ENCODE peak calls at places on chromosomes 1 and 21, in four cellular contexts. One of them, this sample, is unnamed.

GRCh38 chr1:193489191-193489590 is 302.8 kb upstream of the B3GALT2 start:
- DNase-seq in A549: no peak
- DNase-seq in ovary: no peak
- DNase-seq in vagina: no peak
- DNase-seq in this sample: no peak

GRCh38 chr1:225642177-225642576 is 10.7 kb downstream of the ENAH start:
- DNase-seq in ovary: no peak
- DNase-seq in vagina: no peak
- DNase-seq in A549: no peak
- DNase-seq in this sample: no peak

GRCh38 chr1:87061742-87062156 is 147.3 kb downstream of the HS2ST1 start:
- DNase-seq in vagina: no peak
- DNase-seq in A549: no peak
- DNase-seq in ovary: no peak
- DNase-seq in this sample: no peak

GRCh38 chr1:67955591-67955990 is 94.8 kb downstream of the DIRAS3 start:
- DNase-seq in vagina: no peak
- DNase-seq in ovary: no peak
- DNase-seq in A549: no peak
- DNase-seq in this sample: no peak

GRCh38 chr21:36909423-36909822 is 57.0 kb downstream of the HLCS start:
- DNase-seq in A549: peak
- DNase-seq in vagina: no peak
- DNase-seq in ovary: no peak
- DNase-seq in this sample: no peak

GRCh38 chr1:182752077-182752826 is 37.3 kb upstream of the NPL start:
- DNase-seq in vagina: no peak
- DNase-seq in ovary: no peak
- DNase-seq in A549: no peak
- DNase-seq in this sample: no peak

GRCh38 chr1:7207875-7208646 is 422.8 kb downstream of the CAMTA1 start:
- DNase-seq in A549: peak
- DNase-seq in ovary: peak
- DNase-seq in vagina: no peak
- DNase-seq in this sample: peak

GRCh38 chr1:2141025-2141424 is 53.5 kb downstream of the FAAP20 start:
- DNase-seq in A549: no peak
- DNase-seq in ovary: no peak
- DNase-seq in vagina: no peak
- DNase-seq in this sample: no peak

GRCh38 chr21:35226960-35227741 is 178.0 kb upstream of the RUNX1 start:
- DNase-seq in vagina: no peak
- DNase-seq in A549: no peak
- DNase-seq in ovary: no peak
- DNase-seq in this sample: no peak

GRCh38 chr1:243939167-243939848 is 89.3 kb upstream of the AKT3 start:
- DNase-seq in ovary: no peak
- DNase-seq in vagina: no peak
- DNase-seq in A549: no peak
- DNase-seq in this sample: no peak

GRCh38 chr1:44084998-44085675 is 33.5 kb upstream of the KLF17 start:
- DNase-seq in vagina: no peak
- DNase-seq in A549: no peak
- DNase-seq in ovary: no peak
- DNase-seq in this sample: no peak

GRCh38 chr1:22850681-22851080 is 122.0 kb downstream of the LACTBL1 start:
- DNase-seq in vagina: no peak
- DNase-seq in A549: no peak
- DNase-seq in ovary: peak
- DNase-seq in this sample: no peak

GRCh38 chr1:225617479-225617878 is 35.4 kb downstream of the ENAH start:
- DNase-seq in vagina: no peak
- DNase-seq in ovary: no peak
- DNase-seq in A549: no peak
- DNase-seq in this sample: no peak

GRCh38 chr1:183804916-183805734 is at the start of gene RGL1:
- DNase-seq in vagina: no peak
- DNase-seq in A549: peak
- DNase-seq in ovary: peak
- DNase-seq in this sample: peak

GRCh38 chr1:21921100-21921875 is 15.8 kb downstream of the HSPG2 start:
- DNase-seq in ovary: no peak
- DNase-seq in vagina: no peak
- DNase-seq in A549: no peak
- DNase-seq in this sample: no peak

GRCh38 chr1:2014726-2015382 is 4.3 kb upstream of the GABRD start:
- DNase-seq in A549: peak
- DNase-seq in vagina: no peak
- DNase-seq in ovary: no peak
- DNase-seq in this sample: no peak

GRCh38 chr1:26744075-26744958 is 43.4 kb upstream of the PIGV start:
- DNase-seq in vagina: no peak
- DNase-seq in A549: no peak
- DNase-seq in ovary: no peak
- DNase-seq in this sample: peak

GRCh38 chr1:191498825-191499224 is 659.4 kb upstream of the RGS18 start:
- DNase-seq in ovary: no peak
- DNase-seq in A549: no peak
- DNase-seq in vagina: no peak
- DNase-seq in this sample: no peak

GRCh38 chr1:112388436-112388835 is 7.6 kb upstream of the CTTNBP2NL start:
- DNase-seq in A549: no peak
- DNase-seq in vagina: no peak
- DNase-seq in ovary: no peak
- DNase-seq in this sample: no peak

GRCh38 chr1:232678185-232678886 is 48.4 kb upstream of the SIPA1L2 start:
- DNase-seq in vagina: no peak
- DNase-seq in ovary: no peak
- DNase-seq in A549: no peak
- DNase-seq in this sample: peak

GRCh38 chr1:162193815-162194214 is 124.3 kb downstream of the NOS1AP start:
- DNase-seq in A549: no peak
- DNase-seq in vagina: no peak
- DNase-seq in ovary: no peak
- DNase-seq in this sample: no peak

GRCh38 chr1:211133393-211133840 is 531 bp downstream of the KCNH1 start:
- DNase-seq in vagina: no peak
- DNase-seq in A549: peak
- DNase-seq in ovary: no peak
- DNase-seq in this sample: no peak

GRCh38 chr1:12052997-12053686 is 10.0 kb upstream of the TNFRSF8 start:
- DNase-seq in vagina: no peak
- DNase-seq in A549: no peak
- DNase-seq in ovary: peak
- DNase-seq in this sample: no peak

GRCh38 chr1:68624233-68624632 is 127.4 kb upstream of the DEPDC1 start:
- DNase-seq in ovary: no peak
- DNase-seq in A549: peak
- DNase-seq in vagina: no peak
- DNase-seq in this sample: no peak

GRCh38 chr1:6692956-6693355 is 8.7 kb downstream of the DNAJC11 start:
- DNase-seq in vagina: no peak
- DNase-seq in ovary: no peak
- DNase-seq in A549: no peak
- DNase-seq in this sample: no peak

GRCh38 chr21:32958288-32958992 is 67.3 kb upstream of the OLIG2 start:
- DNase-seq in A549: no peak
- DNase-seq in vagina: no peak
- DNase-seq in ovary: no peak
- DNase-seq in this sample: no peak

DNA sequence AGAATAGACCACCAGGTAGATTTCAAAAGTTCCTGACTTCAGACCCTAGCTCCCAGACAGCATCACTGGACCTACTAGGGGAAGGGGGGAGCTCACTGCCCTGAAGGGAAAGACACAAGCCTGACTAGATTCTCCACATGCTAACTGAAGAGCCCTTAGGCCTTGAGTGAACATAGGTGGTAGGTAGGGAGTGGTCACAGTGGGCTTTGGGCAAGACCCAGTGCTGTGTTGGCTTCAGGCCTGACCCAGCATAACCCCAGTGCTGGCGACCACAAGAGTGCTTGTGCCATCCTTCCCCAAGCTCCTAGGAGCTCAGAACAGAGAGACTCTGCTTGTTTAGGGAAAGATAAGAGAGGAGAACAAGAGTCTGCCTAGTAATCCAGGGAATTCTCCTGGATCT is 51.1 kb upstream of the ACADM start:
- DNase-seq in A549: no peak
- DNase-seq in vagina: no peak
- DNase-seq in ovary: no peak
- DNase-seq in this sample: no peak
- H3K27ac ChIP-seq in A549: peak
- H3K27ac ChIP-seq in vagina: no peak
- H3K27ac ChIP-seq in ovary: no peak
- H3K27ac ChIP-seq in this sample: peak

GRCh38 chr1:151830055-151830454 is 1.5 kb downstream of the RORC start:
- DNase-seq in vagina: no peak
- DNase-seq in A549: no peak
- DNase-seq in ovary: no peak
- DNase-seq in this sample: no peak
- H3K27ac ChIP-seq in vagina: no peak
- H3K27ac ChIP-seq in A549: no peak
- H3K27ac ChIP-seq in ovary: no peak
- H3K27ac ChIP-seq in this sample: no peak

GRCh38 chr21:27840273-27840672 is 873.4 kb upstream of the ADAMTS5 start:
- DNase-seq in A549: no peak
- DNase-seq in ovary: no peak
- DNase-seq in vagina: no peak
- DNase-seq in this sample: no peak
- H3K27ac ChIP-seq in A549: no peak
- H3K27ac ChIP-seq in ovary: no peak
- H3K27ac ChIP-seq in vagina: no peak
- H3K27ac ChIP-seq in this sample: no peak

DNA sequence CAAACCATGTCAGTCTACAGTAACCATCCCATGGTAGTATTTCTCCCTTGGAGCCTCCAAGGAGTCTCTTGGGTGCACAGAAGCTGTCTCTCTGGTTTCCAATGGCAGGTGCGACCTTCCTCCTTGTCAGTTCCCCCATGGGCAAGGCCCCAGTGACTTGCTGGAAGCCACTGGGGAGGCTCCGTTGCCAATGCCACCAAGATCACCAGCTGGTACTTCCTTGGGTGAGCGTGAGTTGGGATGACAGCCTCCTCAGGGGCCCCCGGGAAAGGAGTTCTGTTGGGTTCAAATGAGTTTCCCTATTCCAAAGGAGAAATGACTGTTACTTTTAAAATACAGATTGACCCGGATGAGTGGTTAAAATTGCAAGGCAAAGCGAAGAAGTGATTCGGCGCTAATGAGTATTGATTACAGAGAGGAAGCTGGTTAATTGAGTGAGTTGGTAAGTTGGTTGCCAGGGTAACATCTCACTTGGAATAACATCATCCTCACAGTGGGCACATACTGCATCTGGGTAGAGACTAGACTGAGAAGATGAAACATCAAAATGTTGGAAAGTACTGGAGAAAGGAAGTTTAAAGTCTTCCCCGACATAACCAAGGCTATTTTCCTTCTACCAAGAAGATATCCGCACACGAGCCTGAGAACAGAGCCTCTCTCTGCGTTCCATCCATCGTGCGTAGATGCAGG is 53.0 kb upstream of the LAPTM5 start:
- DNase-seq in vagina: no peak
- DNase-seq in A549: no peak
- DNase-seq in ovary: no peak
- DNase-seq in this sample: no peak
- H3K27ac ChIP-seq in vagina: peak
- H3K27ac ChIP-seq in A549: no peak
- H3K27ac ChIP-seq in ovary: no peak
- H3K27ac ChIP-seq in this sample: no peak

DNA sequence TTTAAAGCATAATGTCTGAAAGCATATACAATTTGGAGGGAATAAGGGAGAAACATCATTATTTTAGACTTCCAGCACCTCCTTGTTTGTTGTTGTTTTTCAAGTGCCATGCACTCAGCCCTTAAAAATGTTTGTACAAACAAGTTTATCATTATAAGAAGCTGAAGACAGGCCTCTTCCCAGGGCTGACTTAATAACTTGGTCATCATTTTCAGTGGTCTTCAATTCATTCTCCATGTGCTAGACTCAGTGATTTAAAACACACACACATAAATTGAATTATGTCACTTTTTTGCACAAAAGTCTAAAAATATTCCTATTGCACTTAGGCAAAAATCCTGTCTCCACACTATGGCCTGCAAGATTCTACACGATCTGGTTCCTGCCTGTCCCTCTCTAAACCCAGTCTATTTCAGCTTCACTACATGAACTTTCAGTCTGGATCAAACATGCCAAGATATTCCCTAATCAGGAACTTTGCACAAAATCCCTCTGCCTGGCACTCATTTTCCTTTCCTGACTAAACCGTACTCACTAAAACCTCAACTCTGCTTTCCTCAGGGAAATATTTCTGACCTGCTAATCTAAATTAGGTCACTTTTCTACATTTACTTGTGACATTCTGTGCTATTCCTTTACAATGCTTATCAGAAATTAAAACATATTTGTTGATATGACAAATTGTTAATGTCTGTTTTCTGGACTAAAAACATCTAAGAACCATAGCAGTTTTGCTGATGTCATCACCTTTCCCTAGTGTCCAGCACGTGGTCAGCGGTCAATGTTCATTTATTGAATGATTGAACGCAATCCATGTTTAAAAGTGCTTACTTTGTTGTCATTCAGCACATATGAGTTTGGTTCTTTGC is 14.8 kb upstream of the GBP5 start:
- DNase-seq in vagina: no peak
- DNase-seq in ovary: no peak
- DNase-seq in A549: no peak
- DNase-seq in this sample: no peak
- H3K27ac ChIP-seq in vagina: peak
- H3K27ac ChIP-seq in ovary: peak
- H3K27ac ChIP-seq in A549: no peak
- H3K27ac ChIP-seq in this sample: no peak

DNA sequence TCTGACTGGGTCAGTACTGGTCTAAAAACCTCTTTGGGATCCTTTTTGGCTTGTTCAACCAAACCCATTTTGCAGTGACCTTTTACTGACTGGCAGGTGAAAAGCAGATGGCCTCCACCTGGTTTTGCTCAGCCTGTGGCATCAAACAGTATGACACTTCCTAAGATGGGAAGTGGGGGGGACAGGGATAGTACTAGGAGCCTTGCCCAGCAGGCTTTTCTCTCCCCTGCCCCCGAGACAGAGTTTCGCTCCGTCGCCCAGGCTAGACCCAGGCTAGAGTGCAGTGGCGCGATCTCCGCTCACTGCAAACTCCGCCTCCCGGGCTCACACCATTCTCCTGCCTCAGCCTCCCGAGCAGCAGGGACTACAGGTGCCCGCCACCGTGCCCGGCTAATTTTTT is 18.3 kb downstream of the INTS3 start:
- DNase-seq in ovary: no peak
- DNase-seq in vagina: no peak
- DNase-seq in A549: no peak
- DNase-seq in this sample: no peak
- H3K27ac ChIP-seq in ovary: no peak
- H3K27ac ChIP-seq in vagina: no peak
- H3K27ac ChIP-seq in A549: no peak
- H3K27ac ChIP-seq in this sample: no peak

This sample was measured in epithelial cell of prostate.